ENCODE peak calls at places on chromosome 17, in six cellular contexts. L is T follicular helper cell, Y is HCEC 1CT, E is HTR-8/SVneo, V is NCI-H1436 treated with DMSO at 0.1 percent for 48 hours, A is left ventricle myocardium superior. B is an unnamed sample.

GRCh38 chr17:69594641-69595040 is 180.1 kb downstream of the MAP2K6 start:
- DNase-seq in L (no peak), Y (no peak), E (no peak), V (no peak), A (no peak), B (no peak)

GRCh38 chr17:40699359-40699758 is 4.2 kb downstream of the KRT24 start:
- DNase-seq in L (no peak), Y (no peak), E (no peak), V (no peak), A (no peak), B (no peak)

GRCh38 chr17:81242421-81243332 is 3.6 kb downstream of the NDUFAF8 start:
- DNase-seq in L (no peak), Y (no peak), E (no peak), V (no peak), A (peak), B (no peak)

GRCh38 chr17:44396946-44397345 is 7.5 kb upstream of the ITGA2B start:
- DNase-seq in L (no peak), Y (no peak), E (no peak), V (no peak), A (no peak), B (no peak)

GRCh38 chr17:45867702-45868101 is 23.0 kb downstream of the SPPL2C start:
- DNase-seq in L (no peak), Y (no peak), E (no peak), V (peak), A (no peak), B (no peak)

GRCh38 chr17:48497103-48497502 is 33.7 kb downstream of the HOXB1 start:
- DNase-seq in L (no peak), Y (peak), E (peak), V (no peak), A (no peak), B (peak)

GRCh38 chr17:65401581-65401980 is 159.9 kb downstream of the AXIN2 start:
- DNase-seq in L (no peak), Y (no peak), E (no peak), V (no peak), A (no peak), B (no peak)

GRCh38 chr17:21374455-21375161 is 1.5 kb upstream of the KCNJ12 start:
- DNase-seq in L (no peak), Y (no peak), E (no peak), V (no peak), A (no peak), B (peak)

GRCh38 chr17:41307647-41308046 is 1.5 kb downstream of the KRTAP16-1 start:
- DNase-seq in L (no peak), Y (no peak), E (no peak), V (no peak), A (no peak), B (peak)

GRCh38 chr17:74190154-74190553 is 13.3 kb upstream of the RPL38 start:
- DNase-seq in L (no peak), Y (peak), E (peak), V (peak), A (no peak), B (peak)

GRCh38 chr17:19357351-19358140 is 5.0 kb downstream of the B9D1 start:
- DNase-seq in L (no peak), Y (no peak), E (no peak), V (no peak), A (no peak), B (no peak)

GRCh38 chr17:81837641-81838040 is 2.8 kb upstream of the PPP1R27 start:
- DNase-seq in L (no peak), Y (peak), E (no peak), V (no peak), A (no peak), B (no peak)

GRCh38 chr17:13931111-13931526 is 138.2 kb upstream of the COX10 start:
- DNase-seq in L (no peak), Y (no peak), E (no peak), V (no peak), A (no peak), B (peak)

GRCh38 chr17:2724783-2725164 is 13.2 kb upstream of the CLUH start:
- DNase-seq in L (no peak), Y (no peak), E (no peak), V (no peak), A (peak), B (no peak)

GRCh38 chr17:17153709-17154108 is 52.4 kb downstream of the PLD6 start:
- DNase-seq in L (no peak), Y (no peak), E (no peak), V (no peak), A (no peak), B (no peak)

GRCh38 chr17:39722104-39722503 is 8.2 kb downstream of the MIEN1 start:
- DNase-seq in L (no peak), Y (no peak), E (no peak), V (no peak), A (no peak), B (no peak)

GRCh38 chr17:51435641-51436091 is 175.3 kb downstream of the UTP18 start:
- DNase-seq in L (no peak), Y (peak), E (peak), V (no peak), A (peak), B (peak)

GRCh38 chr17:48100591-48101011 is 677 bp downstream of the CBX1 start:
- DNase-seq in L (no peak), Y (peak), E (peak), V (no peak), A (peak), B (peak)

GRCh38 chr17:79047923-79048825 is 24.2 kb downstream of the C1QTNF1 start:
- DNase-seq in L (no peak), Y (no peak), E (no peak), V (no peak), A (peak), B (no peak)

GRCh38 chr17:64118452-64118979 is 11.4 kb downstream of the ERN1 start:
- DNase-seq in L (no peak), Y (no peak), E (no peak), V (no peak), A (peak), B (peak)

GRCh38 chr17:13421581-13421980 is 180.1 kb downstream of the HS3ST3A1 start:
- DNase-seq in L (no peak), Y (peak), E (no peak), V (no peak), A (no peak), B (peak)

GRCh38 chr17:50443492-50444051 is 17.6 kb downstream of the ACSF2 start:
- DNase-seq in L (no peak), Y (no peak), E (peak), V (no peak), A (no peak), B (peak)

B was measured in LHCN-M2.